ENCODE peak calls at places on chromosomes 11 and 22, in eight cellular contexts. V is astrocyte, H is H1, M is hepatocyte, Q is H9, X is MM.1S, W is GM12878, I is mammary epithelial cell. B is an unnamed sample.

GRCh38 chr11:102448869-102449224 is 3.7 kb downstream of the TMEM123 start:
- DNase-seq in H (no peak), Q (no peak), V (no peak), I (no peak), X (no peak), W (no peak), M (no peak), B (no peak)

GRCh38 chr11:94938399-94939055 is 34.8 kb downstream of the CWC15 start:
- DNase-seq in W (no peak), I (no peak), V (peak; percentile 92), X (no peak), Q (no peak), H (no peak), M (no peak), B (no peak)

GRCh38 chr11:86443415-86443814 is 68.7 kb downstream of the CCDC81 start:
- DNase-seq in X (no peak), M (no peak), Q (no peak), H (no peak), V (no peak), W (no peak), I (no peak), B (no peak)

GRCh38 chr11:12785901-12786300 is 111.7 kb downstream of the TEAD1 start:
- DNase-seq in I (no peak), Q (no peak), W (no peak), M (no peak), V (no peak), H (no peak), X (no peak), B (no peak)

GRCh38 chr11:72573380-72573949 is 100.8 kb downstream of the PDE2A start:
- DNase-seq in I (no peak), X (peak; percentile 33), H (no peak), W (no peak), Q (peak; percentile 80), M (peak; percentile 68), V (no peak), B (peak; percentile 85)

GRCh38 chr11:110712643-110713468 is 619 bp upstream of the ARHGAP20 start:
- DNase-seq in W (no peak), V (peak; percentile 47), M (peak; percentile 44), H (no peak), X (no peak), I (peak; percentile 14), Q (peak; percentile 28), B (peak; percentile 92)

GRCh38 chr22:18057568-18058209 is 20.1 kb upstream of the PEX26 start:
- DNase-seq in H (no peak), M (peak; percentile 89), Q (no peak), W (peak; percentile 68), I (peak; percentile 99), V (peak; percentile 100), X (peak; percentile 57), B (peak; percentile 97)

GRCh38 chr11:5210376-5210885 is 9.9 kb upstream of the OR51V1 start:
- DNase-seq in X (no peak), W (no peak), V (no peak), I (no peak), M (no peak), Q (no peak), H (no peak), B (no peak)

GRCh38 chr11:36953986-36954385 is 355.9 kb upstream of the RAG2 start:
- DNase-seq in H (no peak), Q (no peak), M (peak; percentile 58), W (no peak), X (no peak), V (no peak), I (no peak), B (no peak)

GRCh38 chr22:21948824-21949568 is 3.7 kb downstream of the PPM1F start:
- DNase-seq in V (no peak), W (no peak), X (no peak), Q (no peak), M (no peak), H (no peak), I (no peak), B (peak; percentile 34)

GRCh38 chr11:79108851-79109250 is 332.0 kb downstream of the TENM4 start:
- DNase-seq in H (no peak), Q (no peak), W (no peak), X (no peak), M (peak; percentile 44), I (no peak), V (peak; percentile 50), B (peak; percentile 71)

GRCh38 chr22:45254789-45255261 is 14.1 kb upstream of the KIAA0930 start:
- DNase-seq in H (no peak), X (no peak), Q (no peak), I (no peak), V (peak; percentile 40), W (peak; percentile 76), M (no peak), B (peak; percentile 66)

GRCh38 chr11:36699271-36699670 is 101.2 kb upstream of the RAG2 start:
- DNase-seq in X (no peak), W (no peak), I (peak; percentile 42), Q (no peak), V (no peak), H (no peak), M (no peak), B (no peak)

GRCh38 chr11:11856638-11857037 is 14.9 kb downstream of the USP47 start:
- DNase-seq in Q (no peak), V (peak; percentile 55), W (peak; percentile 52), H (no peak), M (no peak), I (peak; percentile 44), X (peak; percentile 82), B (no peak)

GRCh38 chr11:118996926-118997626 is 862 bp upstream of the CENATAC start:
- DNase-seq in H (no peak), X (peak; percentile 34), W (peak; percentile 23), Q (peak; percentile 40), M (no peak), I (peak; percentile 16), V (no peak), B (peak; percentile 90)

GRCh38 chr22:23789638-23790037 is 2.9 kb downstream of the SMARCB1 start:
- DNase-seq in V (no peak), W (no peak), M (no peak), Q (no peak), X (no peak), I (no peak), H (no peak), B (peak; percentile 82)

GRCh38 chr22:30538280-30538679 is 8.3 kb downstream of the SEC14L6 start:
- DNase-seq in M (no peak), W (no peak), X (no peak), I (peak; percentile 54), Q (no peak), V (peak; percentile 10), H (no peak), B (no peak)

GRCh38 chr11:68495330-68495729 is 34.8 kb downstream of the PPP6R3 start:
- DNase-seq in X (no peak), Q (no peak), H (no peak), W (no peak), I (no peak), V (no peak), M (no peak), B (no peak)

GRCh38 chr11:10807629-10808552 is 835 bp downstream of the EIF4G2 start:
- DNase-seq in Q (no peak), W (no peak), X (peak; percentile 27), H (no peak), V (peak; percentile 18), I (peak; percentile 48), M (peak; percentile 66), B (peak; percentile 62)
- H3K79me2 ChIP-seq in Q (peaks cover 14% of the 10 kb centered on the region), W (peaks cover 48% of the 10 kb centered on the region), X (peaks cover 53% of the 10 kb centered on the region), H (peaks cover 37% of the 10 kb centered on the region), V (peaks cover 58% of the 10 kb centered on the region), I (peaks cover 57% of the 10 kb centered on the region), M (peaks cover 54% of the 10 kb centered on the region), B (peaks cover 53% of the 10 kb centered on the region)

GRCh38 chr11:9341638-9342137 is 27.3 kb upstream of the TMEM41B start:
- DNase-seq in Q (no peak), I (no peak), X (no peak), V (no peak), W (no peak), M (no peak), H (no peak), B (no peak)

GRCh38 chr11:9347100-9347499 is 32.7 kb upstream of the TMEM41B start:
- DNase-seq in H (no peak), W (no peak), V (peak; percentile 25), X (no peak), M (no peak), Q (no peak), I (no peak), B (peak; percentile 50)

DNA sequence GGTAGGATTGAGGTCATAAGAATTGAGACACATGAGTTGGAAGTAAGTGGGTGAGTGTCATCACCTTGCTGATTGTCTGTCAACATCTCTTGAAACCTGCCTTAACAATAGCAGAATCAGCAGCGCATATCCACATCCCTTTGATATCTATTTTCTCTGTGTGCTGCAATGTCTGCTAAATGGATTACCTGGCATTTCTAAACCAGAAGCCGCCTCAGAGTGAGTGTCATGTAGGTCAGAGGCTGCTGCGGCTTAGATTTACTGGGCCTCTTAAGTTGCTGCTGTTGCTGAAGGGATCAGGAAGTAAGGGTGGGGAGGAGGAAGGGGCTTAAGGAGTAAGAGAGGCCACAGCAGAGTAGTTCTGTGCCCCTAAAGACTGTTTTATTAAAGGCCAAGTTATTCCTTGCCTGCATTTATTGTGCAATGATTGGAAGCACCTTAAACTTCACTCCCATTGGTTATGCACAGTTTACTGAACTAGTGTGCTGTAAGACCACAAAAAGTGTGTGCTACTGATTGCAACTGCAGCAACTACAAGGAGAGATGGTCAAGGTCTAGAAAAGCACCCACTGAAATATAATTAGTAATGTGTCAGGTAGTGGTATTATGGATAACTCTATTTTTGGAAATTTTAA is 29.8 kb upstream of the TMEM41B start:
- DNase-seq in H (no peak), Q (no peak), M (no peak), I (no peak), X (no peak), V (no peak), W (no peak), B (no peak)
- TF ChIP-seq CTCF in H (no peak), Q (no peak), M (no peak), I (no peak), X (no peak), V (no peak), W (no peak), B (no peak)

GRCh38 chr22:33758125-33758483 is 162.2 kb downstream of the LARGE1 start:
- DNase-seq in M (no peak), I (no peak), H (no peak), W (no peak), X (no peak), Q (no peak), V (no peak), B (no peak)

GRCh38 chr22:33757041-33757440 is 163.2 kb downstream of the LARGE1 start:
- DNase-seq in W (no peak), M (no peak), V (no peak), H (no peak), X (no peak), Q (no peak), I (no peak), B (no peak)

GRCh38 chr22:33758961-33759360 is 161.3 kb downstream of the LARGE1 start:
- DNase-seq in M (no peak), X (no peak), V (no peak), Q (no peak), H (no peak), W (peak; percentile 3), I (no peak), B (no peak)

GRCh38 chr22:33756508-33756949 is 163.7 kb downstream of the LARGE1 start:
- DNase-seq in V (no peak), M (peak; percentile 9), I (no peak), Q (peak; percentile 68), X (no peak), W (no peak), H (no peak), B (no peak)

GRCh38 chr22:33757443-33758124 is 162.7 kb downstream of the LARGE1 start:
- DNase-seq in V (no peak), H (no peak), I (no peak), X (no peak), W (no peak), M (no peak), Q (no peak), B (no peak)
- H3K79me2 ChIP-seq in V (no peaks in the 10 kb centered on the region), H (peaks cover 87% of the 10 kb centered on the region), I (no peaks in the 10 kb centered on the region), X (peaks cover 48% of the 10 kb centered on the region), W (no peaks in the 10 kb centered on the region), M (peaks cover 8% of the 10 kb centered on the region), Q (no peaks in the 10 kb centered on the region), B (no peaks in the 10 kb centered on the region)

GRCh38 chr22:43481528-43482309 is 69.9 kb downstream of the MPPED1 start:
- DNase-seq in Q (no peak), H (no peak), X (no peak), M (no peak), W (no peak), I (no peak), V (no peak), B (peak; percentile 86)
- TF ChIP-seq CTCF in Q (peak; percentile 22), H (peak; percentile 34), X (no peak), M (no peak), W (peak; percentile 27), I (no peak), V (no peak), B (no peak)